ENCODE peak calls at places on chromosomes 11 and 22, in ten cellular contexts. Q, V, G, K, I, B, C, D, U and W are unnamed samples.

GRCh38 chr11:8242480-8243280 is 21.0 kb downstream of the LMO1 start:
- DNase-seq in Q (no peak), V (no peak), G (no peak), K (no peak), I (no peak), B (peak), C (no peak), D (no peak), U (no peak), W (no peak)

GRCh38 chr11:122804161-122804560 is 34.1 kb upstream of the CRTAM start:
- DNase-seq in Q (no peak), V (no peak), G (peak), K (no peak), I (no peak), B (no peak), C (no peak), D (no peak), U (no peak), W (no peak)

GRCh38 chr11:68038718-68039525 is at the start of gene TCIRG1:
- DNase-seq in Q (peak), V (peak), G (peak), K (no peak), I (peak), B (peak), C (peak), D (peak), U (peak), W (peak)

GRCh38 chr11:37061426-37061825 is 463.4 kb upstream of the RAG2 start:
- DNase-seq in Q (no peak), V (no peak), G (no peak), K (no peak), I (no peak), B (no peak), C (no peak), D (no peak), U (no peak), W (no peak)

GRCh38 chr11:36009469-36009868 is 65.6 kb downstream of the LDLRAD3 start:
- DNase-seq in Q (no peak), V (no peak), G (peak), K (no peak), I (no peak), B (no peak), C (no peak), D (no peak), U (no peak), W (no peak)

GRCh38 chr22:19085233-19086043 is 36.8 kb downstream of the DGCR2 start:
- DNase-seq in Q (no peak), V (peak), G (peak), K (no peak), I (peak), B (no peak), C (no peak), D (no peak), U (peak), W (no peak)

GRCh38 chr22:42969348-42969975 is 45.5 kb downstream of the PACSIN2 start:
- DNase-seq in Q (no peak), V (no peak), G (peak), K (no peak), I (no peak), B (no peak), C (no peak), D (no peak), U (no peak), W (no peak)

GRCh38 chr22:41949297-41949965 is 2.5 kb upstream of the CENPM start:
- DNase-seq in Q (no peak), V (no peak), G (no peak), K (no peak), I (no peak), B (no peak), C (no peak), D (no peak), U (no peak), W (no peak)

GRCh38 chr22:19331474-19331873 is 40.0 kb upstream of the CLTCL1 start:
- DNase-seq in Q (no peak), V (no peak), G (no peak), K (no peak), I (no peak), B (no peak), C (no peak), D (no peak), U (no peak), W (no peak)

GRCh38 chr11:130600616-130601015 is 152.2 kb downstream of the ADAMTS15 start:
- DNase-seq in Q (no peak), V (no peak), G (no peak), K (no peak), I (no peak), B (no peak), C (no peak), D (no peak), U (no peak), W (no peak)

GRCh38 chr11:35298369-35298768 is 121.0 kb downstream of the SLC1A2 start:
- DNase-seq in Q (no peak), V (no peak), G (no peak), K (no peak), I (no peak), B (no peak), C (no peak), D (no peak), U (no peak), W (no peak)

GRCh38 chr22:28183078-28183870 is 264.2 kb upstream of the PITPNB start:
- DNase-seq in Q (no peak), V (no peak), G (no peak), K (no peak), I (no peak), B (no peak), C (no peak), D (no peak), U (no peak), W (no peak)

GRCh38 chr22:45341503-45341902 is 31.8 kb downstream of the FAM118A start:
- DNase-seq in Q (no peak), V (no peak), G (no peak), K (no peak), I (no peak), B (no peak), C (no peak), D (no peak), U (no peak), W (no peak)

GRCh38 chr11:32861850-32862577 is 30.6 kb upstream of the QSER1 start:
- DNase-seq in Q (no peak), V (no peak), G (no peak), K (no peak), I (no peak), B (no peak), C (no peak), D (no peak), U (no peak), W (no peak)

GRCh38 chr11:130478204-130478701 is 29.8 kb downstream of the ADAMTS15 start:
- DNase-seq in Q (no peak), V (no peak), G (peak), K (no peak), I (peak), B (peak), C (no peak), D (no peak), U (peak), W (peak)

GRCh38 chr11:2095198-2095520 is 44.0 kb downstream of the IGF2 start:
- DNase-seq in Q (no peak), V (no peak), G (no peak), K (no peak), I (no peak), B (no peak), C (no peak), D (no peak), U (no peak), W (peak)

GRCh38 chr11:78802058-78802633 is 227.5 kb upstream of the NARS2 start:
- DNase-seq in Q (no peak), V (no peak), G (no peak), K (no peak), I (no peak), B (peak), C (no peak), D (no peak), U (no peak), W (no peak)

GRCh38 chr11:1060885-1061616 is 13.6 kb upstream of the MUC2 start:
- DNase-seq in Q (no peak), V (no peak), G (peak), K (no peak), I (no peak), B (no peak), C (no peak), D (no peak), U (no peak), W (peak)

GRCh38 chr11:74473382-74474201 is 6.2 kb upstream of the KCNE3 start:
- DNase-seq in Q (no peak), V (no peak), G (no peak), K (no peak), I (no peak), B (no peak), C (no peak), D (no peak), U (peak), W (no peak)

GRCh38 chr11:128472128-128473110 is 114.9 kb downstream of the ETS1 start:
- DNase-seq in Q (no peak), V (no peak), G (peak), K (no peak), I (peak), B (no peak), C (no peak), D (no peak), U (no peak), W (no peak)

GRCh38 chr11:73951797-73952196 is 971 bp downstream of the DNAJB13 start:
- DNase-seq in Q (no peak), V (no peak), G (no peak), K (no peak), I (no peak), B (no peak), C (no peak), D (no peak), U (no peak), W (peak)

GRCh38 chr11:16792426-16792825 is 54.0 kb downstream of the C11orf58 start:
- DNase-seq in Q (no peak), V (no peak), G (peak), K (no peak), I (no peak), B (no peak), C (no peak), D (no peak), U (no peak), W (no peak)

GRCh38 chr22:30435674-30436126 is 10.1 kb downstream of the MTFP1 start:
- DNase-seq in Q (peak), V (no peak), G (no peak), K (no peak), I (peak), B (no peak), C (no peak), D (peak), U (no peak), W (peak)

GRCh38 chr11:45899448-45900174 is 7.5 kb downstream of the FREY1 start:
- DNase-seq in Q (peak), V (peak), G (peak), K (peak), I (peak), B (peak), C (peak), D (peak), U (peak), W (peak)

GRCh38 chr11:328012-328411 is 7.4 kb upstream of the IFITM3 start:
- DNase-seq in Q (no peak), V (no peak), G (no peak), K (no peak), I (no peak), B (no peak), C (no peak), D (no peak), U (no peak), W (peak)

GRCh38 chr11:35549787-35550186 is 24.4 kb upstream of the PAMR1 start:
- DNase-seq in Q (no peak), V (no peak), G (peak), K (no peak), I (no peak), B (peak), C (no peak), D (no peak), U (no peak), W (no peak)

GRCh38 chr11:92979176-92979575 is 9.7 kb downstream of the MTNR1B start:
- DNase-seq in Q (no peak), V (no peak), G (peak), K (no peak), I (no peak), B (no peak), C (no peak), D (no peak), U (no peak), W (no peak)